ENCODE peak calls at places on chromosomes 12 and 14, in nine cellular contexts. One of them, this sample, is unnamed.

GRCh38 chr14:102491786-102492522 is 17.6 kb downstream of the ANKRD9 start:
- DNase-seq in fibroblast of the aortic adventitia: no peak
- DNase-seq in NCI-H1092: no peak
- DNase-seq in stimulated activated effector memory CD8-positive, alpha-beta T cell treated with anti-CD3 and anti-CD28 coated beads, Interleukin-12 subunit alpha, Interleukin-12 subunit beta, amount 100 ng/mL, for 72 hours: no peak
- DNase-seq in neuronal stem cell: no peak
- DNase-seq in tibial artery: peak; percentile 55
- DNase-seq in CD8-positive, alpha-beta T cell: no peak
- DNase-seq in stimulated activated CD4-positive, alpha-beta T cell treated with anti-CD3 and anti-CD28 coated beads, Interleukin-4, amount 100 ng/mL, for 48 hours: no peak
- DNase-seq in activated CD8-positive, alpha-beta T cell treated with anti-CD3 and anti-CD28 coated beads, Interleukin-2, amount 10 ng/mL, durations not matched to agents 7 days and 5 days: no peak
- DNase-seq in this sample: no peak

GRCh38 chr14:89566644-89567411 is 149.8 kb upstream of the FOXN3 start:
- DNase-seq in fibroblast of the aortic adventitia: no peak
- DNase-seq in NCI-H1092: no peak
- DNase-seq in stimulated activated effector memory CD8-positive, alpha-beta T cell treated with anti-CD3 and anti-CD28 coated beads, Interleukin-12 subunit alpha, Interleukin-12 subunit beta, amount 100 ng/mL, for 72 hours: no peak
- DNase-seq in neuronal stem cell: no peak
- DNase-seq in tibial artery: no peak
- DNase-seq in CD8-positive, alpha-beta T cell: no peak
- DNase-seq in stimulated activated CD4-positive, alpha-beta T cell treated with anti-CD3 and anti-CD28 coated beads, Interleukin-4, amount 100 ng/mL, for 48 hours: no peak
- DNase-seq in activated CD8-positive, alpha-beta T cell treated with anti-CD3 and anti-CD28 coated beads, Interleukin-2, amount 10 ng/mL, durations not matched to agents 7 days and 5 days: no peak
- DNase-seq in this sample: no peak

GRCh38 chr12:76947270-76947669 is 68.5 kb upstream of the CSRP2 start:
- DNase-seq in fibroblast of the aortic adventitia: no peak
- DNase-seq in NCI-H1092: no peak
- DNase-seq in stimulated activated effector memory CD8-positive, alpha-beta T cell treated with anti-CD3 and anti-CD28 coated beads, Interleukin-12 subunit alpha, Interleukin-12 subunit beta, amount 100 ng/mL, for 72 hours: no peak
- DNase-seq in neuronal stem cell: no peak
- DNase-seq in tibial artery: no peak
- DNase-seq in CD8-positive, alpha-beta T cell: no peak
- DNase-seq in stimulated activated CD4-positive, alpha-beta T cell treated with anti-CD3 and anti-CD28 coated beads, Interleukin-4, amount 100 ng/mL, for 48 hours: no peak
- DNase-seq in activated CD8-positive, alpha-beta T cell treated with anti-CD3 and anti-CD28 coated beads, Interleukin-2, amount 10 ng/mL, durations not matched to agents 7 days and 5 days: no peak
- DNase-seq in this sample: no peak

GRCh38 chr12:8156845-8157244 is at the start of gene ZNF705A:
- DNase-seq in fibroblast of the aortic adventitia: peak; percentile 50
- DNase-seq in NCI-H1092: no peak
- DNase-seq in stimulated activated effector memory CD8-positive, alpha-beta T cell treated with anti-CD3 and anti-CD28 coated beads, Interleukin-12 subunit alpha, Interleukin-12 subunit beta, amount 100 ng/mL, for 72 hours: no peak
- DNase-seq in neuronal stem cell: no peak
- DNase-seq in tibial artery: no peak
- DNase-seq in CD8-positive, alpha-beta T cell: no peak
- DNase-seq in stimulated activated CD4-positive, alpha-beta T cell treated with anti-CD3 and anti-CD28 coated beads, Interleukin-4, amount 100 ng/mL, for 48 hours: no peak
- DNase-seq in activated CD8-positive, alpha-beta T cell treated with anti-CD3 and anti-CD28 coated beads, Interleukin-2, amount 10 ng/mL, durations not matched to agents 7 days and 5 days: no peak
- DNase-seq in this sample: no peak

GRCh38 chr14:105071326-105071725 is 6.1 kb upstream of the GPR132 start:
- DNase-seq in fibroblast of the aortic adventitia: no peak
- DNase-seq in NCI-H1092: no peak
- DNase-seq in stimulated activated effector memory CD8-positive, alpha-beta T cell treated with anti-CD3 and anti-CD28 coated beads, Interleukin-12 subunit alpha, Interleukin-12 subunit beta, amount 100 ng/mL, for 72 hours: no peak
- DNase-seq in neuronal stem cell: no peak
- DNase-seq in tibial artery: no peak
- DNase-seq in CD8-positive, alpha-beta T cell: no peak
- DNase-seq in stimulated activated CD4-positive, alpha-beta T cell treated with anti-CD3 and anti-CD28 coated beads, Interleukin-4, amount 100 ng/mL, for 48 hours: no peak
- DNase-seq in activated CD8-positive, alpha-beta T cell treated with anti-CD3 and anti-CD28 coated beads, Interleukin-2, amount 10 ng/mL, durations not matched to agents 7 days and 5 days: no peak
- DNase-seq in this sample: no peak

GRCh38 chr12:132881853-132882252 is 5.6 kb downstream of the CHFR start:
- DNase-seq in fibroblast of the aortic adventitia: no peak
- DNase-seq in NCI-H1092: no peak
- DNase-seq in stimulated activated effector memory CD8-positive, alpha-beta T cell treated with anti-CD3 and anti-CD28 coated beads, Interleukin-12 subunit alpha, Interleukin-12 subunit beta, amount 100 ng/mL, for 72 hours: no peak
- DNase-seq in neuronal stem cell: no peak
- DNase-seq in tibial artery: no peak
- DNase-seq in CD8-positive, alpha-beta T cell: no peak
- DNase-seq in stimulated activated CD4-positive, alpha-beta T cell treated with anti-CD3 and anti-CD28 coated beads, Interleukin-4, amount 100 ng/mL, for 48 hours: no peak
- DNase-seq in activated CD8-positive, alpha-beta T cell treated with anti-CD3 and anti-CD28 coated beads, Interleukin-2, amount 10 ng/mL, durations not matched to agents 7 days and 5 days: no peak
- DNase-seq in this sample: no peak

GRCh38 chr12:58364389-58365086 is 423.2 kb downstream of the ATP23 start:
- DNase-seq in fibroblast of the aortic adventitia: peak; percentile 99
- DNase-seq in NCI-H1092: no peak
- DNase-seq in stimulated activated effector memory CD8-positive, alpha-beta T cell treated with anti-CD3 and anti-CD28 coated beads, Interleukin-12 subunit alpha, Interleukin-12 subunit beta, amount 100 ng/mL, for 72 hours: no peak
- DNase-seq in neuronal stem cell: no peak
- DNase-seq in tibial artery: no peak
- DNase-seq in CD8-positive, alpha-beta T cell: no peak
- DNase-seq in stimulated activated CD4-positive, alpha-beta T cell treated with anti-CD3 and anti-CD28 coated beads, Interleukin-4, amount 100 ng/mL, for 48 hours: no peak
- DNase-seq in activated CD8-positive, alpha-beta T cell treated with anti-CD3 and anti-CD28 coated beads, Interleukin-2, amount 10 ng/mL, durations not matched to agents 7 days and 5 days: no peak
- DNase-seq in this sample: no peak

GRCh38 chr14:67766035-67766680 is 50.2 kb downstream of the ZFYVE26 start:
- DNase-seq in fibroblast of the aortic adventitia: no peak
- DNase-seq in NCI-H1092: no peak
- DNase-seq in stimulated activated effector memory CD8-positive, alpha-beta T cell treated with anti-CD3 and anti-CD28 coated beads, Interleukin-12 subunit alpha, Interleukin-12 subunit beta, amount 100 ng/mL, for 72 hours: no peak
- DNase-seq in neuronal stem cell: no peak
- DNase-seq in tibial artery: no peak
- DNase-seq in CD8-positive, alpha-beta T cell: no peak
- DNase-seq in stimulated activated CD4-positive, alpha-beta T cell treated with anti-CD3 and anti-CD28 coated beads, Interleukin-4, amount 100 ng/mL, for 48 hours: no peak
- DNase-seq in activated CD8-positive, alpha-beta T cell treated with anti-CD3 and anti-CD28 coated beads, Interleukin-2, amount 10 ng/mL, durations not matched to agents 7 days and 5 days: no peak
- DNase-seq in this sample: no peak

GRCh38 chr12:104809251-104809650 is 148.8 kb downstream of the SLC41A2 start:
- DNase-seq in fibroblast of the aortic adventitia: no peak
- DNase-seq in NCI-H1092: no peak
- DNase-seq in stimulated activated effector memory CD8-positive, alpha-beta T cell treated with anti-CD3 and anti-CD28 coated beads, Interleukin-12 subunit alpha, Interleukin-12 subunit beta, amount 100 ng/mL, for 72 hours: no peak
- DNase-seq in neuronal stem cell: no peak
- DNase-seq in tibial artery: no peak
- DNase-seq in CD8-positive, alpha-beta T cell: no peak
- DNase-seq in stimulated activated CD4-positive, alpha-beta T cell treated with anti-CD3 and anti-CD28 coated beads, Interleukin-4, amount 100 ng/mL, for 48 hours: no peak
- DNase-seq in activated CD8-positive, alpha-beta T cell treated with anti-CD3 and anti-CD28 coated beads, Interleukin-2, amount 10 ng/mL, durations not matched to agents 7 days and 5 days: no peak
- DNase-seq in this sample: no peak

GRCh38 chr12:7859552-7859951 is 13.2 kb downstream of the SLC2A14 start:
- DNase-seq in fibroblast of the aortic adventitia: peak; percentile 67
- DNase-seq in NCI-H1092: no peak
- DNase-seq in stimulated activated effector memory CD8-positive, alpha-beta T cell treated with anti-CD3 and anti-CD28 coated beads, Interleukin-12 subunit alpha, Interleukin-12 subunit beta, amount 100 ng/mL, for 72 hours: no peak
- DNase-seq in neuronal stem cell: no peak
- DNase-seq in tibial artery: no peak
- DNase-seq in CD8-positive, alpha-beta T cell: no peak
- DNase-seq in stimulated activated CD4-positive, alpha-beta T cell treated with anti-CD3 and anti-CD28 coated beads, Interleukin-4, amount 100 ng/mL, for 48 hours: no peak
- DNase-seq in activated CD8-positive, alpha-beta T cell treated with anti-CD3 and anti-CD28 coated beads, Interleukin-2, amount 10 ng/mL, durations not matched to agents 7 days and 5 days: no peak
- DNase-seq in this sample: no peak

GRCh38 chr14:69153848-69154208 is 909 bp upstream of the DCAF5 start:
- DNase-seq in fibroblast of the aortic adventitia: peak; percentile 47
- DNase-seq in NCI-H1092: peak; percentile 45
- DNase-seq in stimulated activated effector memory CD8-positive, alpha-beta T cell treated with anti-CD3 and anti-CD28 coated beads, Interleukin-12 subunit alpha, Interleukin-12 subunit beta, amount 100 ng/mL, for 72 hours: no peak
- DNase-seq in neuronal stem cell: no peak
- DNase-seq in tibial artery: no peak
- DNase-seq in CD8-positive, alpha-beta T cell: no peak
- DNase-seq in stimulated activated CD4-positive, alpha-beta T cell treated with anti-CD3 and anti-CD28 coated beads, Interleukin-4, amount 100 ng/mL, for 48 hours: no peak
- DNase-seq in activated CD8-positive, alpha-beta T cell treated with anti-CD3 and anti-CD28 coated beads, Interleukin-2, amount 10 ng/mL, durations not matched to agents 7 days and 5 days: no peak
- DNase-seq in this sample: no peak

GRCh38 chr12:100493371-100494012 is 19.8 kb downstream of the NR1H4 start:
- DNase-seq in fibroblast of the aortic adventitia: no peak
- DNase-seq in NCI-H1092: no peak
- DNase-seq in stimulated activated effector memory CD8-positive, alpha-beta T cell treated with anti-CD3 and anti-CD28 coated beads, Interleukin-12 subunit alpha, Interleukin-12 subunit beta, amount 100 ng/mL, for 72 hours: no peak
- DNase-seq in neuronal stem cell: no peak
- DNase-seq in tibial artery: no peak
- DNase-seq in CD8-positive, alpha-beta T cell: no peak
- DNase-seq in stimulated activated CD4-positive, alpha-beta T cell treated with anti-CD3 and anti-CD28 coated beads, Interleukin-4, amount 100 ng/mL, for 48 hours: no peak
- DNase-seq in activated CD8-positive, alpha-beta T cell treated with anti-CD3 and anti-CD28 coated beads, Interleukin-2, amount 10 ng/mL, durations not matched to agents 7 days and 5 days: no peak
- DNase-seq in this sample: no peak

GRCh38 chr12:5168148-5168547 is 124.5 kb downstream of the KCNA5 start:
- DNase-seq in fibroblast of the aortic adventitia: no peak
- DNase-seq in NCI-H1092: no peak
- DNase-seq in stimulated activated effector memory CD8-positive, alpha-beta T cell treated with anti-CD3 and anti-CD28 coated beads, Interleukin-12 subunit alpha, Interleukin-12 subunit beta, amount 100 ng/mL, for 72 hours: no peak
- DNase-seq in neuronal stem cell: no peak
- DNase-seq in tibial artery: no peak
- DNase-seq in CD8-positive, alpha-beta T cell: no peak
- DNase-seq in stimulated activated CD4-positive, alpha-beta T cell treated with anti-CD3 and anti-CD28 coated beads, Interleukin-4, amount 100 ng/mL, for 48 hours: no peak
- DNase-seq in activated CD8-positive, alpha-beta T cell treated with anti-CD3 and anti-CD28 coated beads, Interleukin-2, amount 10 ng/mL, durations not matched to agents 7 days and 5 days: no peak
- DNase-seq in this sample: no peak

GRCh38 chr12:95943231-95943842 is at the start of gene AMDHD1:
- DNase-seq in fibroblast of the aortic adventitia: peak; percentile 32
- DNase-seq in NCI-H1092: no peak
- DNase-seq in stimulated activated effector memory CD8-positive, alpha-beta T cell treated with anti-CD3 and anti-CD28 coated beads, Interleukin-12 subunit alpha, Interleukin-12 subunit beta, amount 100 ng/mL, for 72 hours: peak; percentile 48
- DNase-seq in neuronal stem cell: peak; percentile 57
- DNase-seq in tibial artery: peak; percentile 69
- DNase-seq in CD8-positive, alpha-beta T cell: peak; percentile 64
- DNase-seq in stimulated activated CD4-positive, alpha-beta T cell treated with anti-CD3 and anti-CD28 coated beads, Interleukin-4, amount 100 ng/mL, for 48 hours: peak; percentile 32
- DNase-seq in activated CD8-positive, alpha-beta T cell treated with anti-CD3 and anti-CD28 coated beads, Interleukin-2, amount 10 ng/mL, durations not matched to agents 7 days and 5 days: peak; percentile 67
- DNase-seq in this sample: no peak

GRCh38 chr12:111211910-111212757 is 156.8 kb downstream of the PHETA1 start:
- DNase-seq in fibroblast of the aortic adventitia: no peak
- DNase-seq in NCI-H1092: no peak
- DNase-seq in stimulated activated effector memory CD8-positive, alpha-beta T cell treated with anti-CD3 and anti-CD28 coated beads, Interleukin-12 subunit alpha, Interleukin-12 subunit beta, amount 100 ng/mL, for 72 hours: no peak
- DNase-seq in neuronal stem cell: peak; percentile 61
- DNase-seq in tibial artery: no peak
- DNase-seq in CD8-positive, alpha-beta T cell: no peak
- DNase-seq in stimulated activated CD4-positive, alpha-beta T cell treated with anti-CD3 and anti-CD28 coated beads, Interleukin-4, amount 100 ng/mL, for 48 hours: no peak
- DNase-seq in activated CD8-positive, alpha-beta T cell treated with anti-CD3 and anti-CD28 coated beads, Interleukin-2, amount 10 ng/mL, durations not matched to agents 7 days and 5 days: peak; percentile 33
- DNase-seq in this sample: no peak

GRCh38 chr12:121819212-121819949 is 15.6 kb downstream of the SETD1B start:
- DNase-seq in fibroblast of the aortic adventitia: no peak
- DNase-seq in NCI-H1092: no peak
- DNase-seq in stimulated activated effector memory CD8-positive, alpha-beta T cell treated with anti-CD3 and anti-CD28 coated beads, Interleukin-12 subunit alpha, Interleukin-12 subunit beta, amount 100 ng/mL, for 72 hours: no peak
- DNase-seq in neuronal stem cell: no peak
- DNase-seq in tibial artery: no peak
- DNase-seq in CD8-positive, alpha-beta T cell: peak; percentile 11
- DNase-seq in stimulated activated CD4-positive, alpha-beta T cell treated with anti-CD3 and anti-CD28 coated beads, Interleukin-4, amount 100 ng/mL, for 48 hours: no peak
- DNase-seq in activated CD8-positive, alpha-beta T cell treated with anti-CD3 and anti-CD28 coated beads, Interleukin-2, amount 10 ng/mL, durations not matched to agents 7 days and 5 days: no peak
- DNase-seq in this sample: no peak

GRCh38 chr12:7131502-7131866 is 1.3 kb downstream of the CLSTN3 start:
- DNase-seq in fibroblast of the aortic adventitia: no peak
- DNase-seq in NCI-H1092: no peak
- DNase-seq in stimulated activated effector memory CD8-positive, alpha-beta T cell treated with anti-CD3 and anti-CD28 coated beads, Interleukin-12 subunit alpha, Interleukin-12 subunit beta, amount 100 ng/mL, for 72 hours: no peak
- DNase-seq in neuronal stem cell: no peak
- DNase-seq in tibial artery: no peak
- DNase-seq in CD8-positive, alpha-beta T cell: no peak
- DNase-seq in stimulated activated CD4-positive, alpha-beta T cell treated with anti-CD3 and anti-CD28 coated beads, Interleukin-4, amount 100 ng/mL, for 48 hours: no peak
- DNase-seq in activated CD8-positive, alpha-beta T cell treated with anti-CD3 and anti-CD28 coated beads, Interleukin-2, amount 10 ng/mL, durations not matched to agents 7 days and 5 days: peak; percentile 77
- DNase-seq in this sample: no peak

GRCh38 chr12:119444462-119445044 is 110.0 kb downstream of the CCDC60 start:
- DNase-seq in fibroblast of the aortic adventitia: peak; percentile 43
- DNase-seq in NCI-H1092: peak; percentile 27
- DNase-seq in stimulated activated effector memory CD8-positive, alpha-beta T cell treated with anti-CD3 and anti-CD28 coated beads, Interleukin-12 subunit alpha, Interleukin-12 subunit beta, amount 100 ng/mL, for 72 hours: peak; percentile 12
- DNase-seq in neuronal stem cell: peak; percentile 69
- DNase-seq in tibial artery: no peak
- DNase-seq in CD8-positive, alpha-beta T cell: no peak
- DNase-seq in stimulated activated CD4-positive, alpha-beta T cell treated with anti-CD3 and anti-CD28 coated beads, Interleukin-4, amount 100 ng/mL, for 48 hours: peak; percentile 15
- DNase-seq in activated CD8-positive, alpha-beta T cell treated with anti-CD3 and anti-CD28 coated beads, Interleukin-2, amount 10 ng/mL, durations not matched to agents 7 days and 5 days: peak; percentile 64
- DNase-seq in this sample: peak; percentile 75

GRCh38 chr12:2268478-2269286 is 215.9 kb downstream of the CACNA1C start:
- DNase-seq in fibroblast of the aortic adventitia: peak; percentile 95
- DNase-seq in NCI-H1092: no peak
- DNase-seq in stimulated activated effector memory CD8-positive, alpha-beta T cell treated with anti-CD3 and anti-CD28 coated beads, Interleukin-12 subunit alpha, Interleukin-12 subunit beta, amount 100 ng/mL, for 72 hours: no peak
- DNase-seq in neuronal stem cell: no peak
- DNase-seq in tibial artery: peak; percentile 71
- DNase-seq in CD8-positive, alpha-beta T cell: no peak
- DNase-seq in stimulated activated CD4-positive, alpha-beta T cell treated with anti-CD3 and anti-CD28 coated beads, Interleukin-4, amount 100 ng/mL, for 48 hours: no peak
- DNase-seq in activated CD8-positive, alpha-beta T cell treated with anti-CD3 and anti-CD28 coated beads, Interleukin-2, amount 10 ng/mL, durations not matched to agents 7 days and 5 days: no peak
- DNase-seq in this sample: no peak

GRCh38 chr12:32091696-32092095 is 15.0 kb upstream of the BICD1 start:
- DNase-seq in fibroblast of the aortic adventitia: no peak
- DNase-seq in NCI-H1092: no peak
- DNase-seq in stimulated activated effector memory CD8-positive, alpha-beta T cell treated with anti-CD3 and anti-CD28 coated beads, Interleukin-12 subunit alpha, Interleukin-12 subunit beta, amount 100 ng/mL, for 72 hours: no peak
- DNase-seq in neuronal stem cell: no peak
- DNase-seq in tibial artery: no peak
- DNase-seq in CD8-positive, alpha-beta T cell: no peak
- DNase-seq in stimulated activated CD4-positive, alpha-beta T cell treated with anti-CD3 and anti-CD28 coated beads, Interleukin-4, amount 100 ng/mL, for 48 hours: no peak
- DNase-seq in activated CD8-positive, alpha-beta T cell treated with anti-CD3 and anti-CD28 coated beads, Interleukin-2, amount 10 ng/mL, durations not matched to agents 7 days and 5 days: no peak
- DNase-seq in this sample: no peak

This sample was measured in H1.